ENCODE peak calls at places on chromosome 14, in five cellular contexts. K, J, B, H and Z are unnamed samples.

GRCh38 chr14:93301821-93302447 is 30.9 kb downstream of the BTBD7 start:
- DNase-seq in K (no peak), J (no peak), B (no peak), H (no peak), Z (no peak)

GRCh38 chr14:61581955-61582615 is 113.2 kb upstream of the HIF1A start:
- DNase-seq in K (peak; percentile 80), J (no peak), B (no peak), H (no peak), Z (no peak)

GRCh38 chr14:90039253-90040010 is 22.4 kb upstream of the KCNK13 start:
- DNase-seq in K (no peak), J (no peak), B (no peak), H (no peak), Z (no peak)

GRCh38 chr14:65476290-65476941 is 63.9 kb downstream of the FUT8 start:
- DNase-seq in K (no peak), J (no peak), B (no peak), H (no peak), Z (no peak)

GRCh38 chr14:38404616-38405015 is 148.7 kb upstream of the CLEC14A start:
- DNase-seq in K (peak; percentile 36), J (no peak), B (no peak), H (no peak), Z (no peak)

GRCh38 chr14:101121399-101122113 is 218.0 kb upstream of the RTL1 start:
- DNase-seq in K (no peak), J (no peak), B (peak; percentile 37), H (no peak), Z (no peak)

GRCh38 chr14:92635031-92635430 is 113.4 kb downstream of the LGMN start:
- DNase-seq in K (no peak), J (no peak), B (peak; percentile 32), H (no peak), Z (no peak)

GRCh38 chr14:91144425-91145145 is 30.7 kb downstream of the DGLUCY start:
- DNase-seq in K (peak; percentile 46), J (no peak), B (no peak), H (no peak), Z (no peak)

GRCh38 chr14:92549853-92550244 is 36.3 kb downstream of the RIN3 start:
- DNase-seq in K (peak; percentile 60), J (no peak), B (peak; percentile 81), H (peak; percentile 48), Z (peak; percentile 74)

GRCh38 chr14:44962573-44963528 is 861 bp downstream of the TOGARAM1 start:
- DNase-seq in K (peak; percentile 70), J (peak; percentile 52), B (peak; percentile 88), H (peak; percentile 57), Z (peak; percentile 73)

GRCh38 chr14:55593698-55594097 is 13.7 kb downstream of the KTN1 start:
- DNase-seq in K (no peak), J (peak; percentile 29), B (no peak), H (no peak), Z (no peak)

GRCh38 chr14:71474291-71474690 is 457.9 kb upstream of the RGS6 start:
- DNase-seq in K (no peak), J (no peak), B (no peak), H (no peak), Z (no peak)

GRCh38 chr14:74503256-74503972 is 9.8 kb downstream of the ISCA2 start:
- DNase-seq in K (no peak), J (no peak), B (no peak), H (no peak), Z (no peak)

GRCh38 chr14:71244341-71244740 is 337.1 kb downstream of the PCNX1 start:
- DNase-seq in K (peak; percentile 64), J (no peak), B (no peak), H (no peak), Z (no peak)

GRCh38 chr14:65238456-65238855 is 136.1 kb upstream of the MAX start:
- DNase-seq in K (peak; percentile 95), J (no peak), B (no peak), H (no peak), Z (no peak)

GRCh38 chr14:67575684-67576083 is 24.4 kb downstream of the PIGH start:
- DNase-seq in K (no peak), J (no peak), B (no peak), H (no peak), Z (no peak)

GRCh38 chr14:24298892-24299254 is 707 bp downstream of the DHRS1 start:
- DNase-seq in K (peak; percentile 27), J (no peak), B (no peak), H (no peak), Z (no peak)

GRCh38 chr14:21668377-21668776 is 5.2 kb downstream of the OR4E1 start:
- DNase-seq in K (peak; percentile 58), J (no peak), B (no peak), H (no peak), Z (no peak)

GRCh38 chr14:67360469-67361206 is 510 bp downstream of the EIF2S1 start:
- DNase-seq in K (no peak), J (no peak), B (no peak), H (no peak), Z (no peak)

GRCh38 chr14:20986811-20987210 is 3.0 kb upstream of the METTL17 start:
- DNase-seq in K (peak; percentile 94), J (no peak), B (no peak), H (no peak), Z (no peak)

GRCh38 chr14:94079891-94080605 is 954 bp downstream of the DDX24 start:
- DNase-seq in K (no peak), J (no peak), B (no peak), H (no peak), Z (no peak)

GRCh38 chr14:32202468-32202865 is 602 bp downstream of the RNU6-8 start:
- DNase-seq in K (no peak), J (peak; percentile 7), B (no peak), H (no peak), Z (no peak)

GRCh38 chr14:99242238-99242637 is 29.8 kb downstream of the BCL11B start:
- DNase-seq in K (no peak), J (no peak), B (no peak), H (no peak), Z (no peak)

GRCh38 chr14:58864751-58865519 is 227.2 kb downstream of the DACT1 start:
- DNase-seq in K (peak; percentile 96), J (peak; percentile 12), B (no peak), H (no peak), Z (peak; percentile 24)

GRCh38 chr14:36784541-36784940 is 122.9 kb downstream of the PAX9 start:
- DNase-seq in K (no peak), J (no peak), B (no peak), H (no peak), Z (no peak)

GRCh38 chr14:63578300-63578699 is 35.1 kb upstream of the PPP2R5E start:
- DNase-seq in K (no peak), J (no peak), B (no peak), H (no peak), Z (no peak)

GRCh38 chr14:102927346-102927877 is 4.9 kb downstream of the AMN start:
- DNase-seq in K (no peak), J (peak; percentile 91), B (peak; percentile 91), H (no peak), Z (no peak)

GRCh38 chr14:65972346-65972745 is 513.8 kb upstream of the CCDC196 start:
- DNase-seq in K (peak; percentile 18), J (no peak), B (no peak), H (no peak), Z (no peak)

GRCh38 chr14:90644882-90645281 is 171.3 kb downstream of the TTC7B start:
- DNase-seq in K (peak; percentile 93), J (no peak), B (no peak), H (peak; percentile 54), Z (peak; percentile 74)

GRCh38 chr14:37021406-37021805 is 151.0 kb downstream of the SLC25A21 start:
- DNase-seq in K (no peak), J (no peak), B (no peak), H (no peak), Z (no peak)

GRCh38 chr14:39097159-39097558 is 5.9 kb downstream of the SEC23A start:
- DNase-seq in K (peak; percentile 61), J (no peak), B (no peak), H (no peak), Z (no peak)

GRCh38 chr14:55267816-55268215 is 3.4 kb upstream of the FBXO34 start:
- DNase-seq in K (peak; percentile 29), J (no peak), B (no peak), H (no peak), Z (no peak)

DNA sequence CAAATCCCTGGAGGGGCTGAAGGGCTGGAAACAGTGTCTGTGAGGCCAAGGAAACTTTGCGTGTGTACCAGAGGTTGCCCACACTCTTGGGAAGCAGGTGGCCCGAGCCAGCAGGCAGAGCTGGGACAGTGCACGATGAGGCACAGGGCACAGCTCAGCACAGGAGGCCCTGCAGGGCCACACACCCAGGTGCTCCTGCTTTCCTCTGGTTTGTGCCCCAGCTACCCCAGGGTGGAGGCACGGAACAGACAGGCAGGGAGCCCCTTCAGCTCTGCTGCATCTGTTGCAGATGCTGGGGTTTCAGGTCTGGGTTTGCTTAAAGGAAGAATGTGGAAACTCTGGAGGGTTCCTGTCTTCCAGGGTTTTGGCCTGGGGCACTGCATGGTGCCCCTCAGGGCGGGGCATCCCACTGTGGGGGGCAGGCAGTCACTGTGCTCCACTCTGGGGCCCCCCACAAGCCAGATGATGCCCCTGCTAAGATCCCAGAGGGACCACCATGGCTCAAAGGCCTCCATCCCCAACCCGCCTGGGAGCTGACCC is 8.6 kb downstream of the TMEM179 start:
- DNase-seq in K (no peak), J (no peak), B (peak; percentile 58), H (peak; percentile 10), Z (no peak)
- H3K4me1 ChIP-seq in K (no peaks in the 10 kb centered on the region), J (no peaks in the 10 kb centered on the region), B (no peaks in the 10 kb centered on the region), H (peaks cover 26% of the 10 kb centered on the region), Z (no peaks in the 10 kb centered on the region)

GRCh38 chr14:60514378-60515243 is 5.7 kb downstream of the SIX6 start:
- DNase-seq in K (peak; percentile 6), J (peak; percentile 3), B (no peak), H (no peak), Z (no peak)
- H3K4me3 ChIP-seq in K (peak overlapping the region; percentile 33), J (no peak overlapping the region), B (no peak overlapping the region), H (peak overlapping the region; percentile 59), Z (peak overlapping the region; percentile 35)

GRCh38 chr14:105019861-105020814 is 745 bp downstream of the CDCA4 start:
- DNase-seq in K (peak; percentile 46), J (peak; percentile 41), B (peak; percentile 85), H (no peak), Z (no peak)

GRCh38 chr14:105022276-105022670 is 1.4 kb upstream of the CDCA4 start:
- DNase-seq in K (no peak), J (no peak), B (no peak), H (no peak), Z (no peak)

GRCh38 chr14:105021656-105022275 is 883 bp upstream of the CDCA4 start:
- DNase-seq in K (peak; percentile 42), J (peak; percentile 78), B (peak; percentile 83), H (no peak), Z (no peak)

GRCh38 chr14:105023144-105023543 is 2.3 kb upstream of the CDCA4 start:
- DNase-seq in K (no peak), J (no peak), B (no peak), H (no peak), Z (no peak)

GRCh38 chr14:105020815-105021655 is at the start of gene CDCA4:
- DNase-seq in K (peak; percentile 98), J (peak; percentile 98), B (peak; percentile 99), H (peak; percentile 98), Z (peak; percentile 99)
- H3K4me1 ChIP-seq in K (peaks cover 18% of the 10 kb centered on the region), J (peaks cover 26% of the 10 kb centered on the region), B (no peaks in the 10 kb centered on the region), H (peaks cover 35% of the 10 kb centered on the region), Z (peaks cover 8% of the 10 kb centered on the region)

GRCh38 chr14:76861574-76862255 is 35.5 kb downstream of the LRRC74A start:
- DNase-seq in K (no peak), J (no peak), B (no peak), H (no peak), Z (no peak)

GRCh38 chr14:76862546-76863282 is 36.5 kb downstream of the LRRC74A start:
- DNase-seq in K (no peak), J (no peak), B (no peak), H (no peak), Z (no peak)

GRCh38 chr14:76855066-76855465 is 28.9 kb downstream of the LRRC74A start:
- DNase-seq in K (no peak), J (no peak), B (no peak), H (no peak), Z (no peak)

GRCh38 chr14:76856769-76857168 is 30.6 kb downstream of the LRRC74A start:
- DNase-seq in K (no peak), J (no peak), B (no peak), H (no peak), Z (no peak)
- H3K4me3 ChIP-seq in K (no peak overlapping the region), J (no peak overlapping the region), B (no peak overlapping the region), H (no peak overlapping the region), Z (no peak overlapping the region)